ENCODE peak calls at places on chromosomes 16 and 17, in six cellular contexts. W is effector CD4-positive, alpha-beta T cell; K is GM04503; D is naive thymus-derived CD8-positive, alpha-beta T cell; H is KBM-7; M is stimulated activated CD4-positive, alpha-beta T cell treated with anti-CD3 and anti-CD28 coated beads, Interleukin-2, amount 100 ng/mL, for 48 hours. Z is an unnamed sample.
A peak's percentile ranks its signal among the peaks of the same experiment; 100 is the strongest.

GRCh38 chr17:48545022-48545376 is at the start of gene HOXB2:
- DNase-seq in W (no peak), M (no peak), D (no peak), H (no peak), K (no peak), Z (no peak)

GRCh38 chr16:87057951-87058560 is 259.1 kb downstream of the C16orf95 start:
- DNase-seq in M (no peak), W (no peak), K (no peak), D (no peak), H (no peak), Z (no peak)

GRCh38 chr17:40307001-40307690 is 1.8 kb upstream of the RARA start:
- DNase-seq in W (no peak), K (no peak), D (no peak), M (no peak), H (peak; percentile 31), Z (peak; percentile 49)

GRCh38 chr16:46996952-46997458 is 23.5 kb upstream of the DNAJA2 start:
- DNase-seq in H (no peak), M (no peak), W (no peak), K (no peak), D (no peak), Z (peak; percentile 48)

GRCh38 chr16:72298947-72299346 is 127.0 kb upstream of the PMFBP1 start:
- DNase-seq in K (no peak), D (no peak), W (no peak), H (no peak), M (no peak), Z (no peak)

GRCh38 chr17:64024215-64024654 is 3.8 kb upstream of the ICAM2 start:
- DNase-seq in M (no peak), H (peak; percentile 38), K (no peak), D (no peak), W (no peak), Z (peak; percentile 36)

GRCh38 chr17:77793888-77794235 is 164.6 kb upstream of the TNRC6C start:
- DNase-seq in K (no peak), W (no peak), D (no peak), M (no peak), H (no peak), Z (no peak)

GRCh38 chr17:8289103-8289397 is 580 bp downstream of the RANGRF start:
- DNase-seq in M (peak; percentile 74), H (no peak), W (no peak), D (no peak), K (no peak), Z (no peak)

GRCh38 chr17:41402161-41402560 is 4.8 kb upstream of the KRT31 start:
- DNase-seq in W (no peak), K (no peak), H (no peak), M (no peak), D (no peak), Z (no peak)

GRCh38 chr16:27966756-27967155 is 96.8 kb downstream of the GSG1L start:
- DNase-seq in D (no peak), W (no peak), M (no peak), K (no peak), H (no peak), Z (no peak)

GRCh38 chr17:36949461-36949927 is 740 bp downstream of the AATF start:
- DNase-seq in H (no peak), M (no peak), K (peak; percentile 16), W (no peak), D (no peak), Z (no peak)

GRCh38 chr16:29712770-29713169 is 33.0 kb downstream of the C16orf54 start:
- DNase-seq in W (no peak), K (no peak), D (no peak), H (no peak), M (no peak), Z (peak; percentile 27)

GRCh38 chr17:8887834-8888703 is 20.6 kb upstream of the PIK3R6 start:
- DNase-seq in W (no peak), K (no peak), M (no peak), H (no peak), D (no peak), Z (no peak)

GRCh38 chr16:30369091-30369937 is 980 bp downstream of the TBC1D10B start:
- DNase-seq in M (no peak), D (no peak), K (no peak), H (no peak), W (no peak), Z (peak; percentile 38)

GRCh38 chr16:69476920-69477418 is 52.5 kb downstream of the CYB5B start:
- DNase-seq in K (peak; percentile 82), W (no peak), H (peak; percentile 27), D (no peak), M (no peak), Z (no peak)

GRCh38 chr17:11144358-11145233 is 96.4 kb upstream of the SHISA6 start:
- DNase-seq in M (no peak), D (no peak), W (no peak), K (no peak), H (peak; percentile 27), Z (peak; percentile 56)

GRCh38 chr17:15648384-15648783 is 28.9 kb upstream of the FBXW10B start:
- DNase-seq in M (no peak), K (no peak), D (no peak), H (no peak), W (no peak), Z (no peak)

GRCh38 chr17:77842148-77842905 is 116.2 kb upstream of the TNRC6C start:
- DNase-seq in W (no peak), H (peak; percentile 72), K (no peak), D (no peak), M (no peak), Z (peak; percentile 77)

GRCh38 chr17:68580236-68580903 is 20.8 kb downstream of the FAM20A start:
- DNase-seq in M (no peak), H (peak; percentile 70), K (peak; percentile 91), D (no peak), W (no peak), Z (peak; percentile 77)

GRCh38 chr17:42667088-42667951 is 8.2 kb downstream of the TUBG2 start:
- DNase-seq in H (no peak), K (peak; percentile 69), W (no peak), M (no peak), D (no peak), Z (peak; percentile 14)

GRCh38 chr17:31321971-31322370 is 549 bp upstream of the EVI2A start:
- DNase-seq in M (no peak), H (no peak), K (no peak), D (no peak), W (no peak), Z (no peak)

GRCh38 chr17:50893183-50893993 is 27.2 kb upstream of the TOB1 start:
- DNase-seq in K (peak; percentile 11), H (no peak), M (no peak), D (no peak), W (no peak), Z (no peak)

GRCh38 chr16:31071861-31072260 is 2.2 kb downstream of the ZNF668 start:
- DNase-seq in W (no peak), M (no peak), D (no peak), K (peak; percentile 72), H (no peak), Z (no peak)

GRCh38 chr16:31501966-31502348 is 6.2 kb downstream of the RUSF1 start:
- DNase-seq in M (no peak), W (no peak), D (no peak), H (no peak), K (no peak), Z (no peak)

GRCh38 chr16:68426355-68426652 is 22.0 kb downstream of the SMPD3 start:
- DNase-seq in D (no peak), H (no peak), M (no peak), W (no peak), K (no peak), Z (no peak)

GRCh38 chr17:49723423-49723822 is 15.7 kb upstream of the SLC35B1 start:
- DNase-seq in H (peak; percentile 25), K (no peak), M (no peak), W (no peak), D (no peak), Z (peak; percentile 90)

GRCh38 chr16:50402298-50402895 is 33.6 kb upstream of the BRD7 start:
- DNase-seq in D (no peak), M (no peak), W (no peak), H (no peak), K (no peak), Z (no peak)

GRCh38 chr17:46157443-46158107 is 35.7 kb downstream of the KANSL1 start:
- DNase-seq in K (peak; percentile 35), D (no peak), H (no peak), W (no peak), M (no peak), Z (no peak)

GRCh38 chr16:2860826-2861567 is 3.0 kb upstream of the PRSS22 start:
- DNase-seq in D (no peak), M (no peak), H (no peak), K (no peak), W (no peak), Z (peak; percentile 49)

GRCh38 chr17:45410144-45411091 is 22.3 kb downstream of the ARHGAP27 start:
- DNase-seq in K (no peak), W (peak; percentile 43), M (peak; percentile 48), H (peak; percentile 72), D (peak; percentile 69), Z (peak; percentile 62)

GRCh38 chr16:12245923-12246290 is 269.4 kb downstream of the SNX29 start:
- DNase-seq in M (no peak), D (no peak), K (no peak), H (no peak), W (no peak), Z (no peak)

GRCh38 chr17:5355416-5356129 is 63.9 kb downstream of the NUP88 start:
- DNase-seq in H (no peak), D (no peak), K (peak; percentile 8), M (no peak), W (no peak), Z (no peak)

GRCh38 chr17:57277923-57278604 is 21.7 kb downstream of the MSI2 start:
- DNase-seq in H (no peak), W (no peak), K (no peak), M (no peak), D (no peak), Z (no peak)

GRCh38 chr16:12904041-12904671 is 2.8 kb downstream of the SHISA9 start:
- DNase-seq in W (no peak), D (no peak), M (no peak), K (no peak), H (no peak), Z (no peak)